ENCODE peak calls at places on chromosomes 4 and X, in nine cellular contexts. Q is A673; W is vagina; Y is CD8-positive, alpha-beta T cell; A is left ventricle myocardium inferior; J is AG04450; T is HCT116; S is ascending aorta; R is IMR-90. Z is an unnamed sample.

GRCh38 chr4:161894493-161895167 is 269.2 kb downstream of the FSTL5 start:
- DNase-seq in Q (no peak), W (no peak), Y (no peak), A (no peak), J (no peak), T (no peak), S (no peak), R (no peak), Z (no peak)

GRCh38 chr4:77669911-77670590 is 64.4 kb downstream of the CXCL13 start:
- DNase-seq in Q (no peak), W (no peak), Y (no peak), A (no peak), J (no peak), T (no peak), S (no peak), R (no peak), Z (no peak)

GRCh38 chrX:70960728-70961127 is 29.8 kb upstream of the SLC7A3 start:
- DNase-seq in Q (peak; percentile 35), W (no peak), Y (no peak), A (no peak), J (no peak), T (no peak), S (no peak), R (no peak), Z (no peak)

GRCh38 chrX:153829799-153830631 is at the start of gene PDZD4:
- DNase-seq in Q (no peak), W (no peak), Y (no peak), A (no peak), J (no peak), T (no peak), S (no peak), R (no peak), Z (no peak)

GRCh38 chr4:169050308-169050707 is 40.3 kb upstream of the CBR4 start:
- DNase-seq in Q (no peak), W (no peak), Y (no peak), A (peak; percentile 25), J (no peak), T (no peak), S (no peak), R (no peak), Z (no peak)

GRCh38 chr4:39855909-39856512 is 121.7 kb downstream of the PDS5A start:
- DNase-seq in Q (peak; percentile 34), W (no peak), Y (no peak), A (no peak), J (no peak), T (no peak), S (no peak), R (peak; percentile 48), Z (peak; percentile 4)

GRCh38 chr4:6474053-6474568 is 1.7 kb upstream of the PPP2R2C start:
- DNase-seq in Q (no peak), W (peak; percentile 67), Y (no peak), A (no peak), J (no peak), T (no peak), S (peak; percentile 58), R (no peak), Z (no peak)

GRCh38 chrX:130114141-130114561 is 3.9 kb upstream of the ELF4 start:
- DNase-seq in Q (no peak), W (no peak), Y (no peak), A (no peak), J (no peak), T (no peak), S (no peak), R (peak; percentile 19), Z (no peak)

GRCh38 chr4:129545599-129546278 is 449.8 kb downstream of the C4orf33 start:
- DNase-seq in Q (peak; percentile 4), W (no peak), Y (no peak), A (peak; percentile 75), J (no peak), T (no peak), S (peak; percentile 74), R (no peak), Z (no peak)

GRCh38 chr4:119540249-119540648 is 88.4 kb downstream of the PDE5A start:
- DNase-seq in Q (no peak), W (no peak), Y (no peak), A (no peak), J (no peak), T (no peak), S (no peak), R (peak; percentile 64), Z (no peak)

GRCh38 chr4:118936406-118936805 is 47.8 kb downstream of the SYNPO2 start:
- DNase-seq in Q (no peak), W (no peak), Y (no peak), A (no peak), J (no peak), T (no peak), S (no peak), R (no peak), Z (no peak)

GRCh38 chrX:20529301-20529700 is 262.6 kb upstream of the RPS6KA3 start:
- DNase-seq in Q (no peak), W (no peak), Y (no peak), A (no peak), J (no peak), T (no peak), S (no peak), R (no peak), Z (no peak)

GRCh38 chr4:40212674-40213504 is 16.1 kb downstream of the RHOH start:
- DNase-seq in Q (no peak), W (no peak), Y (no peak), A (no peak), J (no peak), T (no peak), S (no peak), R (peak; percentile 20), Z (no peak)

GRCh38 chr4:39539026-39539690 is 11.9 kb upstream of the UGDH start:
- DNase-seq in Q (no peak), W (no peak), Y (no peak), A (no peak), J (no peak), T (no peak), S (no peak), R (peak; percentile 50), Z (no peak)

GRCh38 chrX:129544780-129545179 is 4.7 kb downstream of the OCRL start:
- DNase-seq in Q (no peak), W (no peak), Y (no peak), A (no peak), J (no peak), T (no peak), S (no peak), R (no peak), Z (no peak)

GRCh38 chr4:41719417-41719816 is 29.1 kb downstream of the PHOX2B start:
- DNase-seq in Q (no peak), W (no peak), Y (no peak), A (no peak), J (no peak), T (no peak), S (no peak), R (peak; percentile 73), Z (no peak)

GRCh38 chr4:127580300-127580699 is 52.5 kb upstream of the INTU start:
- DNase-seq in Q (no peak), W (no peak), Y (no peak), A (no peak), J (no peak), T (no peak), S (no peak), R (no peak), Z (no peak)

GRCh38 chrX:45232139-45232538 is 31.5 kb upstream of the DIPK2B start:
- DNase-seq in Q (no peak), W (no peak), Y (no peak), A (no peak), J (no peak), T (no peak), S (no peak), R (no peak), Z (no peak)
- TF ChIP-seq CTCF in Q (no peak), W (no peak), Y (no peak), A (no peak), J (no peak), T (no peak), S (no peak), R (no peak), Z (no peak)

GRCh38 chr4:37924946-37925345 is 34.1 kb downstream of the TBC1D1 start:
- DNase-seq in Q (no peak), W (no peak), Y (no peak), A (no peak), J (no peak), T (no peak), S (no peak), R (no peak), Z (no peak)

GRCh38 chr4:37934096-37934495 is 26.1 kb upstream of the PTTG2 start:
- DNase-seq in Q (no peak), W (no peak), Y (no peak), A (no peak), J (no peak), T (no peak), S (no peak), R (no peak), Z (no peak)

GRCh38 chr4:37928896-37929537 is 31.2 kb upstream of the PTTG2 start:
- DNase-seq in Q (peak; percentile 59), W (no peak), Y (no peak), A (no peak), J (no peak), T (no peak), S (no peak), R (no peak), Z (no peak)

DNA sequence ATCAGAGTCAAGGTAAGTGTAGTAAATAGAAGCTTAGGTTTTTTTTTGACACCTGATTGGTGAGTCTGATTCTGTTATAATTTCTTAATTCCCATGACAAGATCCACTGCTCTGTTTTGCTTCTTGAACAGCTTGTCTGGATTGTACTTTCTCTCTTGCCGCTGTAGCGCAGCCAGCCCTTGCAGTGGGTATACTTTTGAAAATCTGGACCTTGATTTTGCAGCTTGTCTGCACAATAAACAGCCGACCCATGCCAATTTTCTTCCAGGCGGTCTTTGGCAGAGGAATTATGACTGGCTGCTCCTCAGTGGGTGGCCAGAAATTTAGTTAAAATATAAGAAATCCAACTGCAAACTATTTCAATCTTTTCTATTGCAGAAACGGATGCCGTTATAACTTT is 31.8 kb upstream of the PTTG2 start:
- DNase-seq in Q (no peak), W (no peak), Y (no peak), A (no peak), J (no peak), T (no peak), S (no peak), R (no peak), Z (no peak)
- H3K4me3 ChIP-seq in Q (no peak overlapping the region), W (no peak overlapping the region), Y (no peak overlapping the region), A (no peak overlapping the region), J (no peak overlapping the region), T (no peak overlapping the region), S (no peak overlapping the region), R (no peak overlapping the region), Z (no peak overlapping the region)

DNA sequence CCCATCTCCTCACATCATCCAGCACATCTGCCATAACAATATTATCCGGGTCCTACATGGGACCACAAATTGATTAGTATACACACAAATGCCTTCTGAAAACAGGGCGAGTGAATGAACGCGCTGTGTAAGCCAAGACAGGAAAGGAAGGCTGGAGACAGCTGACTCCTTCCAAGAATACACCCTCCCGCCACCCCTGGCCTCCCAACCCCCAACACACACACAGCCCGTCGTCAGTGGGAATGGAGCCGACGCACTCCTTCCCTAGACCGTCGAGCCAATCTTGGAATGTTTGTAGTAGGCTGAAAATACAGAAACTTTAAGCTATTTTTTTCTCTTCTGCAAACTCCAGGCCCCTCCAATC is 319 bp upstream of the MAGEH1 start:
- DNase-seq in Q (no peak), W (no peak), Y (no peak), A (no peak), J (no peak), T (no peak), S (no peak), R (no peak), Z (no peak)
- H3K27me3 ChIP-seq in Q (no peaks in the 10 kb centered on the region), W (no peaks in the 10 kb centered on the region), Y (no peaks in the 10 kb centered on the region), A (no peaks in the 10 kb centered on the region), J (no peaks in the 10 kb centered on the region), T (no peaks in the 10 kb centered on the region), S (no peaks in the 10 kb centered on the region), R (no peaks in the 10 kb centered on the region), Z (no peaks in the 10 kb centered on the region)

GRCh38 chrX:83501540-83501939 is 6.5 kb upstream of the POU3F4 start:
- DNase-seq in Q (no peak), W (no peak), Y (no peak), A (no peak), J (no peak), T (no peak), S (no peak), R (no peak), Z (no peak)
- TF ChIP-seq CTCF in Q (no peak), W (no peak), Y (no peak), A (no peak), J (no peak), T (no peak), S (no peak), R (no peak), Z (no peak)